ENCODE peak calls at places on chromosomes 5 and 9, in six cellular contexts. O is mammary epithelial cell, P is PC-3, L is H1, Q is HCT116, M is neural progenitor cell. H is an unnamed sample.

GRCh38 chr9:91266457-91266856 is 95.3 kb downstream of the AUH start:
- DNase-seq in O (no peak), P (no peak), L (no peak), Q (no peak), M (no peak), H (no peak)

GRCh38 chr5:134149571-134150303 is 27.0 kb downstream of the SKP1 start:
- DNase-seq in O (peak), P (peak), L (no peak), Q (no peak), M (no peak), H (peak)

GRCh38 chr5:81213070-81213469 is 20.1 kb upstream of the CKMT2 start:
- DNase-seq in O (no peak), P (peak), L (no peak), Q (no peak), M (no peak), H (no peak)

GRCh38 chr9:93652604-93653592 is 76.5 kb downstream of the PHF2 start:
- DNase-seq in O (no peak), P (no peak), L (no peak), Q (no peak), M (no peak), H (no peak)

GRCh38 chr9:115369322-115369957 is 251.5 kb upstream of the TNC start:
- DNase-seq in O (peak), P (no peak), L (no peak), Q (no peak), M (no peak), H (peak)

GRCh38 chr5:118687671-118688621 is 300.4 kb downstream of the DTWD2 start:
- DNase-seq in O (peak), P (no peak), L (no peak), Q (no peak), M (no peak), H (no peak)

GRCh38 chr9:98551511-98552286 is 157.0 kb downstream of the GABBR2 start:
- DNase-seq in O (peak), P (peak), L (no peak), Q (no peak), M (no peak), H (peak)

GRCh38 chr9:68969538-68969937 is 44.4 kb downstream of the PRKACG start:
- DNase-seq in O (no peak), P (no peak), L (no peak), Q (no peak), M (no peak), H (no peak)

GRCh38 chr5:151218177-151218576 is 5.7 kb downstream of the CCDC69 start:
- DNase-seq in O (no peak), P (no peak), L (no peak), Q (no peak), M (no peak), H (no peak)

GRCh38 chr9:38277601-38278200 is 114.8 kb upstream of the ALDH1B1 start:
- DNase-seq in O (no peak), P (peak), L (no peak), Q (no peak), M (no peak), H (peak)

GRCh38 chr5:151236888-151237287 is 13.0 kb upstream of the CCDC69 start:
- DNase-seq in O (no peak), P (no peak), L (no peak), Q (no peak), M (no peak), H (no peak)

GRCh38 chr9:91549177-91549576 is 125.5 kb upstream of the NFIL3 start:
- DNase-seq in O (no peak), P (no peak), L (no peak), Q (no peak), M (no peak), H (no peak)

GRCh38 chr5:179696605-179697004 is 2.2 kb upstream of the CANX start:
- DNase-seq in O (no peak), P (no peak), L (no peak), Q (no peak), M (no peak), H (no peak)

GRCh38 chr5:75049581-75050274 is 2.6 kb downstream of the GCNT4 start:
- DNase-seq in O (peak), P (peak), L (peak), Q (peak), M (peak), H (peak)

GRCh38 chr9:124343533-124344290 is 71.5 kb downstream of the PSMB7 start:
- DNase-seq in O (no peak), P (no peak), L (no peak), Q (no peak), M (no peak), H (no peak)

GRCh38 chr9:127340721-127341120 is 56.2 kb upstream of the SLC2A8 start:
- DNase-seq in O (no peak), P (no peak), L (no peak), Q (no peak), M (no peak), H (peak)

GRCh38 chr9:91948423-91949292 is 1.4 kb downstream of the ROR2 start:
- DNase-seq in O (peak), P (no peak), L (no peak), Q (peak), M (peak), H (peak)

GRCh38 chr5:136146201-136146600 is 13.6 kb downstream of the SMAD5 start:
- DNase-seq in O (no peak), P (no peak), L (no peak), Q (no peak), M (no peak), H (no peak)

GRCh38 chr9:105908069-105908468 is 213.7 kb downstream of the TMEM38B start:
- DNase-seq in O (peak), P (peak), L (no peak), Q (no peak), M (no peak), H (no peak)

GRCh38 chr5:103915081-103915480 is 352.5 kb upstream of the NUDT12 start:
- DNase-seq in O (no peak), P (no peak), L (no peak), Q (no peak), M (no peak), H (no peak)

GRCh38 chr5:180330810-180331646 is 22.1 kb downstream of the GFPT2 start:
- DNase-seq in O (peak), P (peak), L (no peak), Q (peak), M (no peak), H (peak)

GRCh38 chr5:128053291-128053954 is 30.1 kb upstream of the SLC12A2 start:
- DNase-seq in O (no peak), P (peak), L (no peak), Q (no peak), M (no peak), H (no peak)

GRCh38 chr5:64869419-64869818 is 100.7 kb downstream of the CWC27 start:
- DNase-seq in O (peak), P (peak), L (no peak), Q (peak), M (peak), H (peak)

GRCh38 chr9:98330831-98331230 is 75.4 kb upstream of the TBC1D2 start:
- DNase-seq in O (no peak), P (no peak), L (no peak), Q (no peak), M (no peak), H (peak)

GRCh38 chr9:5764130-5764868 is 68.6 kb downstream of the ERMP1 start:
- DNase-seq in O (no peak), P (no peak), L (no peak), Q (no peak), M (no peak), H (no peak)

GRCh38 chr9:5756633-5757032 is 76.3 kb downstream of the ERMP1 start:
- DNase-seq in O (no peak), P (no peak), L (no peak), Q (no peak), M (no peak), H (no peak)

GRCh38 chr9:5762421-5762820 is 70.5 kb downstream of the ERMP1 start:
- DNase-seq in O (no peak), P (peak), L (no peak), Q (no peak), M (no peak), H (peak)

DNA sequence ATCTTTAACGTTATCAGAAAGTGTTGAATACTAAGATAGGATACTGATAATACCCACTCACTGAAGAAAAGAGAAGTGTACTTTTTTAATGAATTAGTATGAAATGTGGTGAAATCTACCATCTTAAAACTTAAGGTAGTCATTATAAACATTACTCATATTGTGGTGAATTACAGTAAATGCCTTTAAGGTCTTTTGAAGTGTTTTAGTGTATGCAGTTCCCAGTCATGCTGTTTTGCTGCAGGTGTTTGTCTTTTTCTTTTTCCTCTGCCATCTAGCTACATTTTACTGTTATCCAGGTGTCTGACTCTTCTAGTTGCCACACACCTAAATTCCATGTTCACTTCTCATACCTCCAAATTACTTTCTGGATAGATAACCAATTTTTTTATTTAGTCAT is 72.6 kb downstream of the ERMP1 start:
- DNase-seq in O (no peak), P (peak), L (no peak), Q (no peak), M (no peak), H (peak)
- H3K9ac ChIP-seq in O (no peak), P (no peak), L (no peak), Q (no peak), M (no peak), H (no peak)

GRCh38 chr5:54927097-54927746 is 58.2 kb downstream of the ESM1 start:
- DNase-seq in O (no peak), P (no peak), L (no peak), Q (no peak), M (no peak), H (no peak)
- TF ChIP-seq EZH2 in O (no peak), P (no peak), L (no peak), Q (no peak), M (no peak), H (no peak)

DNA sequence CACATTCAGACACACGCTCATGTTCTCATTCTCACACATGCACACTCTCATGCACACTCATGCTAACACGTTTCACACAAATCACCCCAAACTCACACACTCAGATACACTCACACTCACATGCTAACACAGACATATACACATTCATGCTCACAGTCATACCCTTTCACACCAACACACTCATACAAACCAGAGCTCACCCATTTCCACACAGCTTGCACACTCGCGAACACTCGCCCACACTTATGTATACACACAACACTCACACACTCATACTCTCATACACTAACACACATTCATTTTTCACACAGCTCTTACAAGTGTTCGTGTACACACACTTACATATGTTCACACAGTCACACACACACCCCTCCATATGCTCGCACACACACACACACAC is 64.1 kb upstream of the IL17B start:
- DNase-seq in O (no peak), P (no peak), L (no peak), Q (no peak), M (no peak), H (no peak)
- H3K9ac ChIP-seq in O (no peak), P (no peak), L (no peak), Q (peak), M (no peak), H (no peak)

GRCh38 chr9:136616948-136617695 is 45.6 kb upstream of the EGFL7 start:
- DNase-seq in O (no peak), P (no peak), L (no peak), Q (no peak), M (no peak), H (no peak)
- TF ChIP-seq EZH2 in O (no peak), P (no peak), L (no peak), Q (no peak), M (no peak), H (no peak)

GRCh38 chr9:109251080-109251775 is 69.6 kb downstream of the EPB41L4B start:
- DNase-seq in O (peak), P (peak), L (no peak), Q (no peak), M (no peak), H (peak)

GRCh38 chr9:109250771-109251079 is 70.1 kb downstream of the EPB41L4B start:
- DNase-seq in O (no peak), P (no peak), L (no peak), Q (no peak), M (no peak), H (no peak)

GRCh38 chr9:109252291-109252690 is 68.6 kb downstream of the EPB41L4B start:
- DNase-seq in O (peak), P (peak), L (no peak), Q (no peak), M (no peak), H (no peak)

GRCh38 chr9:109250311-109250741 is 70.5 kb downstream of the EPB41L4B start:
- DNase-seq in O (no peak), P (peak), L (no peak), Q (no peak), M (no peak), H (no peak)

DNA sequence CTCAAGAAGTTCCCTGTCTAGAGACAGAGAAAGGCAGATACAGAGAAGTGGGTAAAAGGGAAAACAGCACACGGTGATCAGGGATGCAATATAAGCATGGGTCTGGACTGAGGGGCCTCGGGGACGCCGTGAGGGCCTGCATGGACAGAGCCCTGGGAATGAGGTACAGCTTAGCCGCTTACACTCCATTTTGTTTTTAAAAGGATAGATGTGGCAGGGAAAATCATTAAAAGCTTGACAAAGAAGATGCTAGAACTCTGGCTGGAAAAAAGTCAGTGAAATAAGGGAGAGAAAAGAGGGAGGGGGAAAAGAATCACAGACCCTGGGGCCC is 69.1 kb downstream of the EPB41L4B start:
- DNase-seq in O (no peak), P (no peak), L (no peak), Q (no peak), M (no peak), H (no peak)
- H3K9ac ChIP-seq in O (no peak), P (peak), L (no peak), Q (peak), M (no peak), H (no peak)

GRCh38 chr9:137169764-137170460 is at the start of gene LRRC26:
- DNase-seq in O (no peak), P (no peak), L (no peak), Q (no peak), M (no peak), H (no peak)
- TF ChIP-seq EZH2 in O (no peak), P (no peak), L (no peak), Q (no peak), M (no peak), H (no peak)

DNA sequence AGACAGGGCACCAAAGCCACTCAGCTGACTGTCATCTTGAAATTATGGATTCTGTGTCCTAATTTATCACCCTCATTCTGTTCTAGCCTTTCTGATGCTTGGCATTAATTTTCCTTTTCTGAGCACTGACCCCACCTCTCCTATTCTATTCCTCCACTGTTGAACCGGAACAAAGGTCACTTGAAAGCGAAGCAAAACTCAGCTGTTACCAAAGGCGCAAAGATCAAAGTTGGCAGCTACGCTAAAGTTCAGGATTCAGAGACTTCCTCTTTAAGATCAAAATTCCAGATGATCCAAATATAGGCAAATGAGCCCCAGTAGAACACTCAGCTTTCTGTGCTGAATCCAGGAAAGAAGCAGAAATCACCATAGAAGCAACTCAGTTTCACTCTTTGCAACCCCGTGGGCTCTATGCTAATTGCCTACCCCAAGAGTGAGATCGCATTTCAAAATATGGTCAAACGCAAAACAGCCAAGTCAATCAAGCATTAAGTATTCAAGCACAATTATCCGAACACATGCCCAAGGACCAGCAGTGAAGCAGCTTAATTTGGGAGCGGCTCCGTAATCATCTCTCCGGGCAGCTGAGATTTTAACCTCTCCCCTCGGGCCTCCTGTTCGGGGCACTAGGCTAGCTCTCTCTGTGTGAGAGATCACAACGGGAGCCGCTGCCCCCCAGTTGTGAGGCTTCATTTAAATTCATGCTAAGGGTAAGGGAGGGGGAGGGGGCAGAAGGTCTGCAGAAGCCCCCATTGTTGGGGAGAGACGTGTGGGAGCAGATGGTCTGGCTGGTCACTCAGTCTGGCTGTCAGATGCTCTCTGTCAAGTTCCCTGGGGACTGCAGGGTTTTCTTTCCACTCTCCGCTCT is 288.6 kb downstream of the ELAVL2 start:
- DNase-seq in O (no peak), P (no peak), L (no peak), Q (no peak), M (peak), H (no peak)
- H3K9ac ChIP-seq in O (no peak), P (no peak), L (no peak), Q (no peak), M (no peak), H (no peak)

DNA sequence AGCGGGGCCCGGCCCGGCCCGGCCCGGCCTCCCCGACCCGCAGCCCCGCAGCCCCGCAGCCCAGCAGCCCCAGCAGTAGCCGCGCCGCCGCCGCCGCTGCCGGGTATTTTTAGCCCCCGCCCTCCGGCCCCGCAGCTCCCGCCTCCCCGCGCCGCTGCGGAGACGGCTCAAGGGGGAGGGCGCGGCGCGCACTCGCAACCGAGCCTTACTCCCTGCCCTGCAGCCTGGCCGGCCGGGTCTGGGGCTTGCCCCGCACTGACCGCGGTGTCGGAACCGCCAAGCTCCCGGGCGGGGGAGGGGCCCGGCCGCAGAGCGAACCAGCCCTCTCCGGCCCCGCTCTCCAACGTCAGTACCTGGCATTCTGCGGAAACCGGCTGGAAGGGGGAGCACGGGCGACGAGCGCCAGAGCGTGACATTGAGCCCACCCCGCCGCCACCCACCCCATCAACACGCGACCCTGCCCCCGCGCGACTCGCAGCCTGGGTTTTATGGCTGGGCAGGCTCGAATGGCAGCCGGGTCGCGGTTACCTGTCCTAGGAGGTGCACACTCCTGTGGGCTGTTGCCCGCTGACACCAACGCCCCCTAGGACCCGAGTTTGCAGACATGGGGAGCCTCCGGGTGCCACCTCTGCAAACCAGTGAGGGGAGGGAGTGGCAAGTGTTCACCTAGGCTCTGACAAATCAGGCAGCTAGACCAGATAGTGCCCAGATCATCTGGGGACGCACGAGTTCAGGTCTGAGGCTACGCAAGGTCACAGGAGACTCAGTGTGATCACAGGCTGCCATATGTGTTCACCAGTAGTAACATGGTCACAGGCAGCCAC is at the start of gene ACSL6:
- DNase-seq in O (no peak), P (no peak), L (no peak), Q (no peak), M (peak), H (peak)
- TF ChIP-seq EZH2 in O (peak), P (no peak), L (peak), Q (no peak), M (peak), H (no peak)

GRCh38 chr5:100855295-100855694 is 47.8 kb downstream of the ST8SIA4 start:
- DNase-seq in O (no peak), P (no peak), L (no peak), Q (no peak), M (no peak), H (no peak)
- H3K9ac ChIP-seq in O (no peak), P (no peak), L (no peak), Q (no peak), M (no peak), H (no peak)

GRCh38 chr9:842918-843468 is 1.5 kb downstream of the DMRT1 start:
- DNase-seq in O (no peak), P (no peak), L (no peak), Q (no peak), M (peak), H (no peak)
- TF ChIP-seq EZH2 in O (peak), P (no peak), L (peak), Q (no peak), M (peak), H (no peak)

H was measured in GM23248.